ENCODE peak calls at places on chromosomes 3 and 15, in nine cellular contexts. H is stomach; L is naive thymus-derived CD8-positive, alpha-beta T cell; X is brain microvascular endothelial cell; D is WTC11; C is stimulated activated CD4-positive, alpha-beta T cell treated with anti-CD3 and anti-CD28 coated beads, Interleukin-4, amount 100 ng/mL, for 48 hours; Y is NCI-H1694; O is foreskin fibroblast; Z is pancreas. W is an unnamed sample.

GRCh38 chr15:41407341-41407740 is 5.0 kb upstream of the NDUFAF1 start:
- DNase-seq in D (no peak), C (no peak), L (no peak), X (no peak), H (no peak), O (no peak), Y (no peak), Z (no peak), W (no peak)

GRCh38 chr15:88108991-88109390 is 147.5 kb downstream of the NTRK3 start:
- DNase-seq in Y (no peak), H (no peak), Z (no peak), L (no peak), X (no peak), D (no peak), C (no peak), O (no peak), W (no peak)

GRCh38 chr15:51680316-51680715 is 987 bp upstream of the SCG3 start:
- DNase-seq in H (no peak), O (no peak), D (no peak), L (no peak), Z (no peak), X (no peak), C (no peak), Y (no peak), W (no peak)

GRCh38 chr15:38626443-38627050 is 61.9 kb upstream of the RASGRP1 start:
- DNase-seq in H (no peak), Y (no peak), X (no peak), C (no peak), O (no peak), L (no peak), Z (no peak), D (no peak), W (no peak)

GRCh38 chr3:187838016-187838535 is 92.8 kb upstream of the BCL6 start:
- DNase-seq in C (no peak), H (no peak), O (no peak), D (no peak), X (no peak), L (no peak), Y (no peak), Z (no peak), W (no peak)

GRCh38 chr15:90106522-90107117 is 4.4 kb upstream of the IDH2 start:
- DNase-seq in L (no peak), C (no peak), X (peak; percentile 56), Y (no peak), O (no peak), H (no peak), Z (no peak), D (no peak), W (no peak)

GRCh38 chr3:37064747-37065146 is 71.4 kb downstream of the MLH1 start:
- DNase-seq in Z (no peak), H (no peak), O (no peak), C (no peak), D (no peak), L (no peak), Y (no peak), X (no peak), W (no peak)

GRCh38 chr3:180528843-180529242 is 73.1 kb upstream of the TTC14 start:
- DNase-seq in O (no peak), Y (no peak), Z (peak; percentile 18), L (no peak), X (no peak), D (no peak), H (no peak), C (no peak), W (no peak)

GRCh38 chr3:78666458-78666800 is 1101.4 kb downstream of the ROBO1 start:
- DNase-seq in H (no peak), D (no peak), L (no peak), X (peak; percentile 57), O (peak; percentile 18), Z (no peak), Y (no peak), C (no peak), W (no peak)

GRCh38 chr15:37791693-37792092 is 142.7 kb upstream of the TMCO5A start:
- DNase-seq in H (no peak), D (no peak), Z (no peak), C (no peak), X (no peak), O (no peak), Y (no peak), L (no peak), W (no peak)

GRCh38 chr3:150414273-150414672 is 6.2 kb downstream of the TSC22D2 start:
- DNase-seq in D (no peak), Z (no peak), H (no peak), L (no peak), X (peak; percentile 53), O (peak; percentile 36), Y (no peak), C (no peak), W (no peak)

GRCh38 chr15:56187665-56188064 is 56.0 kb downstream of the RFX7 start:
- DNase-seq in C (no peak), H (no peak), D (no peak), X (no peak), Z (no peak), O (no peak), L (no peak), Y (no peak), W (no peak)

GRCh38 chr3:161038725-161039124 is 66.4 kb downstream of the B3GALNT1 start:
- DNase-seq in L (no peak), H (no peak), C (no peak), Y (no peak), X (peak; percentile 78), O (no peak), Z (no peak), D (no peak), W (no peak)

GRCh38 chr3:73618461-73618860 is 6.3 kb downstream of the PDZRN3 start:
- DNase-seq in C (no peak), Y (no peak), D (no peak), X (no peak), L (no peak), O (no peak), H (no peak), Z (no peak), W (no peak)

GRCh38 chr15:48447657-48448056 is 116.4 kb downstream of the DUT start:
- DNase-seq in C (no peak), X (no peak), Z (no peak), L (no peak), O (peak; percentile 57), H (no peak), Y (no peak), D (no peak), W (no peak)

GRCh38 chr15:101066501-101067408 is 147.6 kb downstream of the LRRK1 start:
- DNase-seq in X (no peak), H (no peak), Z (no peak), O (no peak), L (no peak), Y (no peak), D (no peak), C (no peak), W (no peak)

GRCh38 chr15:52566889-52567288 is 1.9 kb downstream of the ARPP19 start:
- DNase-seq in L (no peak), X (no peak), H (no peak), D (no peak), Z (no peak), Y (no peak), O (no peak), C (no peak), W (no peak)

GRCh38 chr15:70584838-70585706 is 178.3 kb downstream of the UACA start:
- DNase-seq in D (peak; percentile 84), L (peak; percentile 48), O (no peak), X (no peak), H (peak; percentile 27), Y (no peak), C (peak; percentile 25), Z (no peak), W (no peak)

GRCh38 chr3:60277376-60277800 is 973.9 kb downstream of the FHIT start:
- DNase-seq in Z (no peak), Y (no peak), C (no peak), D (no peak), L (no peak), X (no peak), O (no peak), H (no peak), W (no peak)